ENCODE peak calls at places on chromosomes 12 and 14, in nine cellular contexts. D, G, X, T, J, E, Q, R and Z are unnamed samples.

GRCh38 chr12:128109636-128110035 is 157.3 kb upstream of the TMEM132C start:
- DNase-seq in D (no peak), G (no peak), X (no peak), T (no peak), J (no peak), E (no peak), Q (no peak), R (no peak), Z (no peak)

GRCh38 chr12:121792607-121793500 is 634 bp downstream of the RHOF start:
- DNase-seq in D (peak; percentile 76), G (no peak), X (peak; percentile 41), T (peak; percentile 45), J (peak; percentile 79), E (no peak), Q (no peak), R (peak; percentile 71), Z (peak; percentile 78)

GRCh38 chr14:90301580-90302181 is 30.1 kb downstream of the NRDE2 start:
- DNase-seq in D (no peak), G (no peak), X (no peak), T (no peak), J (no peak), E (peak; percentile 85), Q (peak; percentile 71), R (no peak), Z (no peak)

GRCh38 chr12:107340920-107341319 is 247.6 kb upstream of the CRY1 start:
- DNase-seq in D (no peak), G (no peak), X (no peak), T (no peak), J (no peak), E (no peak), Q (no peak), R (no peak), Z (no peak)

GRCh38 chr14:54589843-54590242 is 22.9 kb downstream of the SAMD4A start:
- DNase-seq in D (no peak), G (no peak), X (no peak), T (no peak), J (no peak), E (no peak), Q (no peak), R (no peak), Z (no peak)

GRCh38 chr12:132282031-132282949 is 47.1 kb downstream of the GALNT9 start:
- DNase-seq in D (no peak), G (no peak), X (no peak), T (no peak), J (peak; percentile 37), E (no peak), Q (no peak), R (no peak), Z (peak; percentile 13)

GRCh38 chr14:104146651-104147345 is 8.4 kb downstream of the KIF26A start:
- DNase-seq in D (no peak), G (no peak), X (no peak), T (no peak), J (peak; percentile 42), E (no peak), Q (no peak), R (no peak), Z (peak; percentile 41)

GRCh38 chr14:69853774-69854173 is 25.4 kb upstream of the SMOC1 start:
- DNase-seq in D (no peak), G (no peak), X (no peak), T (no peak), J (no peak), E (no peak), Q (no peak), R (no peak), Z (no peak)

GRCh38 chr14:23078692-23079116 is 16.2 kb downstream of the ACIN1 start:
- DNase-seq in D (no peak), G (no peak), X (no peak), T (peak; percentile 58), J (peak; percentile 62), E (peak; percentile 41), Q (peak; percentile 83), R (no peak), Z (no peak)

GRCh38 chr12:40055227-40055579 is 50.7 kb downstream of the SLC2A13 start:
- DNase-seq in D (no peak), G (no peak), X (no peak), T (no peak), J (no peak), E (no peak), Q (no peak), R (no peak), Z (no peak)

GRCh38 chr12:70052476-70052875 is 190.8 kb upstream of the CNOT2 start:
- DNase-seq in D (no peak), G (no peak), X (no peak), T (no peak), J (no peak), E (no peak), Q (no peak), R (no peak), Z (no peak)

GRCh38 chr12:104094284-104094683 is 30.0 kb downstream of the HCFC2 start:
- DNase-seq in D (no peak), G (no peak), X (no peak), T (no peak), J (no peak), E (no peak), Q (peak; percentile 36), R (no peak), Z (no peak)

GRCh38 chr12:103880299-103881142 is 39.5 kb upstream of the NT5DC3 start:
- DNase-seq in D (peak; percentile 24), G (no peak), X (no peak), T (no peak), J (no peak), E (peak; percentile 27), Q (no peak), R (no peak), Z (no peak)

GRCh38 chr12:64903738-64904137 is 79.3 kb downstream of the TBC1D30 start:
- DNase-seq in D (no peak), G (no peak), X (no peak), T (no peak), J (no peak), E (no peak), Q (no peak), R (no peak), Z (no peak)

GRCh38 chr12:88764781-88765470 is 184.7 kb upstream of the KITLG start:
- DNase-seq in D (no peak), G (no peak), X (no peak), T (no peak), J (no peak), E (no peak), Q (no peak), R (no peak), Z (no peak)

GRCh38 chr12:72267974-72268373 is 4.2 kb upstream of the TRHDE start:
- DNase-seq in D (no peak), G (no peak), X (no peak), T (no peak), J (peak; percentile 31), E (no peak), Q (no peak), R (no peak), Z (no peak)

GRCh38 chr12:25992026-25992782 is 33.7 kb downstream of the RASSF8 start:
- DNase-seq in D (no peak), G (no peak), X (no peak), T (no peak), J (no peak), E (no peak), Q (no peak), R (no peak), Z (no peak)

GRCh38 chr12:117042171-117042809 is 56.9 kb downstream of the TESC start:
- DNase-seq in D (no peak), G (no peak), X (no peak), T (no peak), J (peak; percentile 66), E (no peak), Q (peak; percentile 67), R (no peak), Z (peak; percentile 20)

GRCh38 chr14:66088661-66089060 is 397.5 kb upstream of the CCDC196 start:
- DNase-seq in D (no peak), G (no peak), X (no peak), T (no peak), J (no peak), E (no peak), Q (no peak), R (no peak), Z (no peak)

GRCh38 chr12:111596985-111597730 is 2.0 kb downstream of the ATXN2 start:
- DNase-seq in D (peak; percentile 45), G (no peak), X (peak; percentile 6), T (peak; percentile 69), J (peak; percentile 70), E (peak; percentile 59), Q (peak; percentile 57), R (no peak), Z (no peak)

GRCh38 chr12:23169012-23170003 is 544.3 kb downstream of the ETNK1 start:
- DNase-seq in D (no peak), G (no peak), X (no peak), T (no peak), J (peak; percentile 46), E (no peak), Q (no peak), R (no peak), Z (no peak)

GRCh38 chr14:29376251-29376650 is 551.4 kb downstream of the PRKD1 start:
- DNase-seq in D (no peak), G (no peak), X (no peak), T (no peak), J (no peak), E (no peak), Q (no peak), R (no peak), Z (no peak)

GRCh38 chr12:76216585-76217472 is 131.4 kb downstream of the BBS10 start:
- DNase-seq in D (no peak), G (no peak), X (no peak), T (no peak), J (no peak), E (no peak), Q (no peak), R (no peak), Z (no peak)

GRCh38 chr12:109115758-109116610 is at the start of gene ACACB:
- DNase-seq in D (no peak), G (no peak), X (no peak), T (peak; percentile 65), J (peak; percentile 87), E (no peak), Q (no peak), R (no peak), Z (peak; percentile 88)

GRCh38 chr12:99619389-99620158 is 28.0 kb upstream of the GARIN6 start:
- DNase-seq in D (no peak), G (no peak), X (no peak), T (peak; percentile 2), J (no peak), E (no peak), Q (no peak), R (no peak), Z (no peak)

GRCh38 chr14:63438065-63438757 is 105.0 kb downstream of the PPP2R5E start:
- DNase-seq in D (no peak), G (no peak), X (no peak), T (peak; percentile 61), J (peak; percentile 76), E (peak; percentile 93), Q (peak; percentile 70), R (no peak), Z (no peak)

GRCh38 chr12:18320036-18320617 is 58.8 kb downstream of the PIK3C2G start:
- DNase-seq in D (peak; percentile 16), G (no peak), X (no peak), T (peak; percentile 35), J (no peak), E (peak; percentile 84), Q (peak; percentile 23), R (no peak), Z (no peak)

GRCh38 chr12:113246478-113247122 is 25.3 kb downstream of the TPCN1 start:
- DNase-seq in D (no peak), G (no peak), X (no peak), T (peak; percentile 53), J (peak; percentile 73), E (no peak), Q (no peak), R (no peak), Z (no peak)

GRCh38 chr14:99759546-99759925 is 33.7 kb upstream of the EML1 start:
- DNase-seq in D (no peak), G (no peak), X (no peak), T (no peak), J (no peak), E (peak; percentile 57), Q (no peak), R (no peak), Z (no peak)

GRCh38 chr12:30191701-30192455 is 408.1 kb upstream of the TMTC1 start:
- DNase-seq in D (no peak), G (no peak), X (no peak), T (no peak), J (no peak), E (no peak), Q (no peak), R (no peak), Z (no peak)

GRCh38 chr12:77407951-77408350 is 342.6 kb upstream of the E2F7 start:
- DNase-seq in D (no peak), G (no peak), X (no peak), T (no peak), J (no peak), E (no peak), Q (no peak), R (no peak), Z (no peak)